ENCODE peak calls at places on chromosomes 16 and 17, in seven cellular contexts. One of them, this sample, is unnamed.

GRCh38 chr17:59842901-59843652 is 49.7 kb downstream of the TUBD1 start:
- DNase-seq in CD8-positive, alpha-beta T cell: no peak
- DNase-seq in vagina: no peak
- DNase-seq in SK-N-SH: no peak
- DNase-seq in NB4: peak
- DNase-seq in choroid plexus epithelial cell: peak
- DNase-seq in small intestine: peak
- DNase-seq in this sample: peak

GRCh38 chr17:37447641-37448040 is 41.0 kb downstream of the TADA2A start:
- DNase-seq in CD8-positive, alpha-beta T cell: no peak
- DNase-seq in vagina: no peak
- DNase-seq in SK-N-SH: no peak
- DNase-seq in NB4: no peak
- DNase-seq in choroid plexus epithelial cell: peak
- DNase-seq in small intestine: no peak
- DNase-seq in this sample: peak

GRCh38 chr17:11369570-11369969 is 128.6 kb downstream of the SHISA6 start:
- DNase-seq in CD8-positive, alpha-beta T cell: no peak
- DNase-seq in vagina: no peak
- DNase-seq in SK-N-SH: no peak
- DNase-seq in NB4: no peak
- DNase-seq in choroid plexus epithelial cell: no peak
- DNase-seq in small intestine: no peak
- DNase-seq in this sample: no peak

GRCh38 chr17:42403150-42403549 is 14.9 kb upstream of the STAT3 start:
- DNase-seq in CD8-positive, alpha-beta T cell: peak
- DNase-seq in vagina: no peak
- DNase-seq in SK-N-SH: peak
- DNase-seq in NB4: peak
- DNase-seq in choroid plexus epithelial cell: no peak
- DNase-seq in small intestine: peak
- DNase-seq in this sample: no peak

GRCh38 chr17:45096141-45096540 is 35.0 kb downstream of the NMT1 start:
- DNase-seq in CD8-positive, alpha-beta T cell: no peak
- DNase-seq in vagina: no peak
- DNase-seq in SK-N-SH: no peak
- DNase-seq in NB4: peak
- DNase-seq in choroid plexus epithelial cell: peak
- DNase-seq in small intestine: no peak
- DNase-seq in this sample: peak

GRCh38 chr17:40547785-40548478 is 17.3 kb downstream of the CCR7 start:
- DNase-seq in CD8-positive, alpha-beta T cell: no peak
- DNase-seq in vagina: no peak
- DNase-seq in SK-N-SH: no peak
- DNase-seq in NB4: no peak
- DNase-seq in choroid plexus epithelial cell: no peak
- DNase-seq in small intestine: no peak
- DNase-seq in this sample: peak

GRCh38 chr17:60910415-60910814 is 232.8 kb downstream of the BCAS3 start:
- DNase-seq in CD8-positive, alpha-beta T cell: no peak
- DNase-seq in vagina: no peak
- DNase-seq in SK-N-SH: no peak
- DNase-seq in NB4: no peak
- DNase-seq in choroid plexus epithelial cell: no peak
- DNase-seq in small intestine: no peak
- DNase-seq in this sample: no peak

GRCh38 chr17:39462644-39463375 is 1.5 kb downstream of the CDK12 start:
- DNase-seq in CD8-positive, alpha-beta T cell: no peak
- DNase-seq in vagina: no peak
- DNase-seq in SK-N-SH: peak
- DNase-seq in NB4: peak
- DNase-seq in choroid plexus epithelial cell: peak
- DNase-seq in small intestine: peak
- DNase-seq in this sample: no peak

GRCh38 chr17:79617304-79617703 is 6.5 kb upstream of the RBFOX3 start:
- DNase-seq in CD8-positive, alpha-beta T cell: no peak
- DNase-seq in vagina: no peak
- DNase-seq in SK-N-SH: no peak
- DNase-seq in NB4: no peak
- DNase-seq in choroid plexus epithelial cell: no peak
- DNase-seq in small intestine: no peak
- DNase-seq in this sample: no peak

GRCh38 chr17:58783380-58783779 is 27.7 kb downstream of the PPM1E start:
- DNase-seq in CD8-positive, alpha-beta T cell: no peak
- DNase-seq in vagina: no peak
- DNase-seq in SK-N-SH: no peak
- DNase-seq in NB4: no peak
- DNase-seq in choroid plexus epithelial cell: no peak
- DNase-seq in small intestine: peak
- DNase-seq in this sample: no peak

DNA sequence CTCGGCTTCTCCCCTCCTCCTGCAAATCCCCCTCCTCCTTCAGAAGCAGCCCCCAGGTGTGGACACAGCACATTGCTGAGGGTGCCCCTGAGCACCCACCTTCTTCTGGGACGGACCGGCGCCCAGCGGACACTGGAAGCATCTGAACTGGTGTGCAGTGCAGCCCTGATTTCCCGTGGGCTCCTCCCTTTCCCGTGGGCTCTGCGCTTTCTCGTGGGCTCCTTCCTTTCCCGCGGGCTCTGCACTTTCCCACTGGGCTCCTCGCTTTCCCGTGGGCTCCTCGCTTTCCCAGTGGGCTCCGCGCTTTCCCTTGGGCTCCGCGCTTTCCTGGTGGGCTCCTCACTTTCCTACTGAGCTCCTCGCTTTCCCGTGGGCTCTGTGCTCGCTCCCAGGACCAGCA is 32.6 kb upstream of the ACSF3 start:
- DNase-seq in CD8-positive, alpha-beta T cell: no peak
- DNase-seq in vagina: no peak
- DNase-seq in SK-N-SH: no peak
- DNase-seq in NB4: no peak
- DNase-seq in choroid plexus epithelial cell: no peak
- DNase-seq in small intestine: no peak
- DNase-seq in this sample: no peak
- H3K4me3 ChIP-seq in CD8-positive, alpha-beta T cell: no peak
- H3K4me3 ChIP-seq in vagina: no peak
- H3K4me3 ChIP-seq in SK-N-SH: no peak
- H3K4me3 ChIP-seq in NB4: no peak
- H3K4me3 ChIP-seq in choroid plexus epithelial cell: no peak
- H3K4me3 ChIP-seq in small intestine: no peak
- H3K4me3 ChIP-seq in this sample: no peak

DNA sequence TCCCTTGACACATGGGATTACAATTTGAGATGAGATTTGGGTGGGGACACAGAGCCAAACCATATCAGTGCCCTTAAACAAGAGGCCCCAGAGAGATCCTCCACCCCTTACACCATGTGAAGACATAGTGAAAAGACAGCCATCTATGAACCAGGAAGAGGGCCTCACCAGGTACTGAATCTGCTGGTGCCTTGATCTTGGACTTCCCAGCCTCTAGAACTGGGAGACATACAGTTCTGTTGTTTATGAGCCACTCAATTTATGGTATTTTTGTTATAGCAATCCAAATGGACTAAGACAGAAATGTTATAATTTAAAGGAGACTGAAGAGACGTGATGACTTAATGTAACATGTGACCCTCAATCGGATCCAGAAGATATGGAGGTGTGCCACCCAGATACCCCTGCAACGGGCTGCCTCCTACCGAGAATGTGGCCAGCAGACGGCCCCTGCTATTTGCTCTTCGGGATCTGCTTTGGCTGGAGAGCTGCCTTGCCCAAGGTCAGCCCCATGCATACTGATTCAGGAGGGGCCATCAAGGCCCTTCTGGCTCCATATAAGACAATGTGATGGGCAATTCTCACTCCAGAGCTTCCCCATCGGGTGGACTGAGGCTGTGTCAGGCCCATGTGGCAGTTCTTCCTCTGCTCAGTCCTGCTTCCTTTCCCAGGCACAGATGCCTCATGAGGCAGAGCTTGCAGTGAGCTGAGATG is 80.6 kb downstream of the NETO2 start:
- DNase-seq in CD8-positive, alpha-beta T cell: no peak
- DNase-seq in vagina: peak
- DNase-seq in SK-N-SH: no peak
- DNase-seq in NB4: no peak
- DNase-seq in choroid plexus epithelial cell: no peak
- DNase-seq in small intestine: no peak
- DNase-seq in this sample: no peak
- H3K4me3 ChIP-seq in CD8-positive, alpha-beta T cell: no peak
- H3K4me3 ChIP-seq in vagina: no peak
- H3K4me3 ChIP-seq in SK-N-SH: no peak
- H3K4me3 ChIP-seq in NB4: no peak
- H3K4me3 ChIP-seq in choroid plexus epithelial cell: no peak
- H3K4me3 ChIP-seq in small intestine: no peak
- H3K4me3 ChIP-seq in this sample: no peak

GRCh38 chr16:87834015-87834667 is 35.2 kb downstream of the SLC7A5 start:
- DNase-seq in CD8-positive, alpha-beta T cell: no peak
- DNase-seq in vagina: no peak
- DNase-seq in SK-N-SH: no peak
- DNase-seq in NB4: no peak
- DNase-seq in choroid plexus epithelial cell: no peak
- DNase-seq in small intestine: no peak
- DNase-seq in this sample: no peak
- H3K4me3 ChIP-seq in CD8-positive, alpha-beta T cell: no peak
- H3K4me3 ChIP-seq in vagina: no peak
- H3K4me3 ChIP-seq in SK-N-SH: no peak
- H3K4me3 ChIP-seq in NB4: no peak
- H3K4me3 ChIP-seq in choroid plexus epithelial cell: no peak
- H3K4me3 ChIP-seq in small intestine: no peak
- H3K4me3 ChIP-seq in this sample: no peak

GRCh38 chr17:56679148-56679766 is 85.8 kb downstream of the NOG start:
- DNase-seq in CD8-positive, alpha-beta T cell: no peak
- DNase-seq in vagina: no peak
- DNase-seq in SK-N-SH: peak
- DNase-seq in NB4: peak
- DNase-seq in choroid plexus epithelial cell: peak
- DNase-seq in small intestine: peak
- DNase-seq in this sample: peak
- H3K4me3 ChIP-seq in CD8-positive, alpha-beta T cell: peak
- H3K4me3 ChIP-seq in vagina: peak
- H3K4me3 ChIP-seq in SK-N-SH: peak
- H3K4me3 ChIP-seq in NB4: no peak
- H3K4me3 ChIP-seq in choroid plexus epithelial cell: no peak
- H3K4me3 ChIP-seq in small intestine: no peak
- H3K4me3 ChIP-seq in this sample: peak